ENCODE peak calls at places on chromosome 15, in eight cellular contexts. One of them, this sample, is unnamed. For H3K27me3, the result is how much of the 10 kb centered on the place peaks cover.

GRCh38 chr15:99365232-99365631 is 114.0 kb downstream of the LRRC28 start:
- DNase-seq in psoas muscle: no peak
- DNase-seq in A673: no peak
- DNase-seq in colonic mucosa: no peak
- DNase-seq in stomach: no peak
- DNase-seq in heart left ventricle: no peak
- DNase-seq in PC-3: no peak
- DNase-seq in PC-9: no peak
- DNase-seq in this sample: no peak

GRCh38 chr15:69513986-69514385 is 61.4 kb downstream of the RPLP1 start:
- DNase-seq in A673: no peak
- DNase-seq in stomach: no peak
- DNase-seq in colonic mucosa: no peak
- DNase-seq in heart left ventricle: no peak
- DNase-seq in PC-9: no peak
- DNase-seq in psoas muscle: no peak
- DNase-seq in PC-3: no peak
- DNase-seq in this sample: no peak

GRCh38 chr15:82108489-82109078 is 62.8 kb upstream of the MEX3B start:
- DNase-seq in A673: peak
- DNase-seq in stomach: peak
- DNase-seq in colonic mucosa: peak
- DNase-seq in PC-3: peak
- DNase-seq in heart left ventricle: peak
- DNase-seq in PC-9: peak
- DNase-seq in psoas muscle: peak
- DNase-seq in this sample: no peak

GRCh38 chr15:74135041-74135565 is 4.7 kb downstream of the ISLR2 start:
- DNase-seq in A673: no peak
- DNase-seq in PC-9: no peak
- DNase-seq in colonic mucosa: no peak
- DNase-seq in psoas muscle: no peak
- DNase-seq in heart left ventricle: no peak
- DNase-seq in stomach: no peak
- DNase-seq in PC-3: no peak
- DNase-seq in this sample: no peak

GRCh38 chr15:37907136-37907535 is 27.3 kb upstream of the TMCO5A start:
- DNase-seq in stomach: no peak
- DNase-seq in psoas muscle: no peak
- DNase-seq in PC-9: no peak
- DNase-seq in PC-3: peak
- DNase-seq in A673: peak
- DNase-seq in colonic mucosa: no peak
- DNase-seq in heart left ventricle: no peak
- DNase-seq in this sample: no peak

GRCh38 chr15:88637436-88637835 is 1.4 kb upstream of the ISG20 start:
- DNase-seq in PC-3: no peak
- DNase-seq in heart left ventricle: no peak
- DNase-seq in PC-9: no peak
- DNase-seq in colonic mucosa: no peak
- DNase-seq in psoas muscle: peak
- DNase-seq in A673: no peak
- DNase-seq in stomach: no peak
- DNase-seq in this sample: no peak

GRCh38 chr15:74307827-74308642 is 59.4 kb downstream of the CYP11A1 start:
- DNase-seq in psoas muscle: no peak
- DNase-seq in stomach: peak
- DNase-seq in heart left ventricle: peak
- DNase-seq in PC-3: peak
- DNase-seq in PC-9: peak
- DNase-seq in A673: peak
- DNase-seq in colonic mucosa: peak
- DNase-seq in this sample: no peak

GRCh38 chr15:58165661-58166060 is 27.5 kb downstream of the AQP9 start:
- DNase-seq in PC-9: no peak
- DNase-seq in heart left ventricle: peak
- DNase-seq in colonic mucosa: no peak
- DNase-seq in A673: no peak
- DNase-seq in stomach: peak
- DNase-seq in PC-3: peak
- DNase-seq in psoas muscle: no peak
- DNase-seq in this sample: no peak

GRCh38 chr15:92847841-92848240 is 52.3 kb upstream of the CHD2 start:
- DNase-seq in PC-9: no peak
- DNase-seq in psoas muscle: no peak
- DNase-seq in PC-3: no peak
- DNase-seq in A673: no peak
- DNase-seq in heart left ventricle: no peak
- DNase-seq in colonic mucosa: no peak
- DNase-seq in stomach: no peak
- DNase-seq in this sample: no peak

GRCh38 chr15:92848852-92849598 is 51.1 kb upstream of the CHD2 start:
- DNase-seq in PC-3: no peak
- DNase-seq in psoas muscle: no peak
- DNase-seq in heart left ventricle: no peak
- DNase-seq in colonic mucosa: no peak
- DNase-seq in PC-9: no peak
- DNase-seq in A673: no peak
- DNase-seq in stomach: no peak
- DNase-seq in this sample: no peak

GRCh38 chr15:92848464-92848851 is 51.7 kb upstream of the CHD2 start:
- DNase-seq in stomach: no peak
- DNase-seq in A673: no peak
- DNase-seq in colonic mucosa: no peak
- DNase-seq in PC-3: no peak
- DNase-seq in psoas muscle: no peak
- DNase-seq in PC-9: no peak
- DNase-seq in heart left ventricle: no peak
- DNase-seq in this sample: no peak

DNA sequence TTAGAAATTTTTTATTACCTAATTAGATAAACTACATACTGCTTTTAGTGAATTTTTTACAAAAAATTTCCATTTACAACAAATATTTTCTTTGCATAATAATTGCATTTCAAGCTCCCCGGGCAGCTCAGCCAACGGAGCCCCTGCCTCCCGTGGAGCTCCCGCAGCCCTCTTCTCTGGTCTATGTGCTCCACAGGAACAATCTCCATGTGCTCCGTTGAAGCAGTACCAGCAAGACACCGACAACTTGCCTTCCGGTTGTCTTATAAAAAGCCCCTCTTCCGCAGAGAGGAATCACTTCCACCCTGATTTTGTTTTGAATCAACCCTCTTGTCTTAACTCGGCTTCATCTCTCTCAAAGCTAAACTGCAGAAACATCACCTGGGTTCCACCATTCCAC is 46.9 kb upstream of the CHD2 start:
- DNase-seq in psoas muscle: no peak
- DNase-seq in heart left ventricle: no peak
- DNase-seq in colonic mucosa: no peak
- DNase-seq in stomach: no peak
- DNase-seq in PC-3: no peak
- DNase-seq in PC-9: no peak
- DNase-seq in A673: peak
- DNase-seq in this sample: no peak
- H3K4me3 ChIP-seq in psoas muscle: no peak
- H3K4me3 ChIP-seq in heart left ventricle: no peak
- H3K4me3 ChIP-seq in colonic mucosa: no peak
- H3K4me3 ChIP-seq in stomach: no peak
- H3K4me3 ChIP-seq in PC-3: no peak
- H3K4me3 ChIP-seq in PC-9: no peak
- H3K4me3 ChIP-seq in A673: no peak
- H3K4me3 ChIP-seq in this sample: no peak

GRCh38 chr15:77630956-77631789 is 1.5 kb downstream of the LINGO1 start:
- DNase-seq in colonic mucosa: no peak
- DNase-seq in stomach: no peak
- DNase-seq in PC-9: peak
- DNase-seq in A673: no peak
- DNase-seq in PC-3: no peak
- DNase-seq in psoas muscle: no peak
- DNase-seq in heart left ventricle: no peak
- DNase-seq in this sample: no peak

GRCh38 chr15:77629070-77630030 is 3.4 kb downstream of the LINGO1 start:
- DNase-seq in stomach: no peak
- DNase-seq in A673: no peak
- DNase-seq in heart left ventricle: no peak
- DNase-seq in colonic mucosa: no peak
- DNase-seq in psoas muscle: no peak
- DNase-seq in PC-3: no peak
- DNase-seq in PC-9: no peak
- DNase-seq in this sample: no peak

GRCh38 chr15:77628010-77628409 is 4.7 kb downstream of the LINGO1 start:
- DNase-seq in PC-3: no peak
- DNase-seq in psoas muscle: no peak
- DNase-seq in colonic mucosa: no peak
- DNase-seq in heart left ventricle: no peak
- DNase-seq in A673: no peak
- DNase-seq in stomach: no peak
- DNase-seq in PC-9: no peak
- DNase-seq in this sample: no peak

GRCh38 chr15:77631790-77632551 is 741 bp downstream of the LINGO1 start:
- DNase-seq in PC-9: no peak
- DNase-seq in PC-3: no peak
- DNase-seq in psoas muscle: no peak
- DNase-seq in colonic mucosa: no peak
- DNase-seq in A673: no peak
- DNase-seq in heart left ventricle: no peak
- DNase-seq in stomach: no peak
- DNase-seq in this sample: no peak

DNA sequence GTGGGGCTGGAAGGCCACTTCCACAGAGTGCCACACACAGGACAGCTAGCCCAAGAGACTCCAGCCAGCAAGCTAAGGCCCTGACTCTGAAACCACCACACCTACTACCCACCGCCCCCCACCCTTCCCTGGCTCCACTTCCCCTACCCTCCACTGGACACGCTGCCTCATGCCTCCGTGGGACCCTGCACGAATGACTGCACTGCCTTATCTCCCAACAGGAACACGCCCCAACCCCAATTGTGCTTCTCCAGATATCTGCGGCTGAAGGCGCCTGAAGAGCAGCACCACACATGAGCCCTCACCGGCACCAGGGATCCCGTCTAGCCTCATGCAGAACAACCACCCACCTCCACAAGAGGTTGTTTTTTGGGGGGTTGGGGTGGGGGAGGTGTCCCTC is 2.6 kb downstream of the LINGO1 start:
- DNase-seq in psoas muscle: no peak
- DNase-seq in stomach: no peak
- DNase-seq in PC-3: no peak
- DNase-seq in A673: no peak
- DNase-seq in PC-9: no peak
- DNase-seq in heart left ventricle: no peak
- DNase-seq in colonic mucosa: no peak
- DNase-seq in this sample: no peak
- H3K27me3 ChIP-seq in psoas muscle: under half
- H3K27me3 ChIP-seq in stomach: under half
- H3K27me3 ChIP-seq in PC-3: under half
- H3K27me3 ChIP-seq in A673: under half
- H3K27me3 ChIP-seq in PC-9: half or more
- H3K27me3 ChIP-seq in heart left ventricle: under half
- H3K27me3 ChIP-seq in colonic mucosa: under half
- H3K27me3 ChIP-seq in this sample: under half

GRCh38 chr15:35911052-35911780 is 365.3 kb upstream of the DPH6 start:
- DNase-seq in heart left ventricle: peak
- DNase-seq in colonic mucosa: no peak
- DNase-seq in PC-3: no peak
- DNase-seq in stomach: peak
- DNase-seq in A673: no peak
- DNase-seq in PC-9: no peak
- DNase-seq in psoas muscle: no peak
- DNase-seq in this sample: no peak

GRCh38 chr15:35909414-35909813 is 363.4 kb upstream of the DPH6 start:
- DNase-seq in heart left ventricle: no peak
- DNase-seq in A673: no peak
- DNase-seq in stomach: no peak
- DNase-seq in PC-3: peak
- DNase-seq in colonic mucosa: no peak
- DNase-seq in psoas muscle: no peak
- DNase-seq in PC-9: no peak
- DNase-seq in this sample: no peak

GRCh38 chr15:35914573-35914972 is 368.6 kb upstream of the DPH6 start:
- DNase-seq in A673: no peak
- DNase-seq in PC-3: no peak
- DNase-seq in colonic mucosa: no peak
- DNase-seq in stomach: no peak
- DNase-seq in heart left ventricle: no peak
- DNase-seq in PC-9: no peak
- DNase-seq in psoas muscle: no peak
- DNase-seq in this sample: no peak

GRCh38 chr15:35910227-35910626 is 364.3 kb upstream of the DPH6 start:
- DNase-seq in PC-3: no peak
- DNase-seq in heart left ventricle: no peak
- DNase-seq in A673: no peak
- DNase-seq in PC-9: no peak
- DNase-seq in colonic mucosa: no peak
- DNase-seq in stomach: no peak
- DNase-seq in psoas muscle: no peak
- DNase-seq in this sample: no peak

DNA sequence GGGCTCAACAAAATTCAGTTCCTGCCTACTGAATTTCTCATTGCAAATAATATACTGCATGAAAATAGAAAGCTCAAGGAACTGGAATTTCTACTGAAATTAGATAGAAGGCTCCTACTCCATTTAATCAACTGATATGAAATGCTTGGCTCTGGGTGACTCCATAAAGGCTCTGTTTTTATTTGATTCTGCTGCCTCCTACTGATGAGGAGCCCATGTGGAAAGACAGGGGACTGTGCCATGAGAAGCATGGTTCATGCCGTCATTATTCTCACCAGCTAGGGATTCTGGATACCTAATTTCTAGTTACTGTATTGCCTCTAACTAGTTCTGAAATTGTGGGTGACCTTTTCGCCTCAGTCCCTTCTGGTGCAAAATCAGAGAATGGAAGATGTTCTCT is 366.2 kb upstream of the DPH6 start:
- DNase-seq in A673: peak
- DNase-seq in colonic mucosa: no peak
- DNase-seq in stomach: no peak
- DNase-seq in heart left ventricle: no peak
- DNase-seq in psoas muscle: no peak
- DNase-seq in PC-9: no peak
- DNase-seq in PC-3: peak
- DNase-seq in this sample: no peak
- TF ChIP-seq CTCF in A673: peak
- TF ChIP-seq CTCF in colonic mucosa: no peak
- TF ChIP-seq CTCF in stomach: no peak
- TF ChIP-seq CTCF in heart left ventricle: peak
- TF ChIP-seq CTCF in psoas muscle: peak
- TF ChIP-seq CTCF in PC-9: no peak
- TF ChIP-seq CTCF in PC-3: peak
- TF ChIP-seq CTCF in this sample: no peak

GRCh38 chr15:40238481-40238926 is 359 bp upstream of the PAK6 start:
- DNase-seq in colonic mucosa: no peak
- DNase-seq in PC-3: no peak
- DNase-seq in A673: no peak
- DNase-seq in PC-9: no peak
- DNase-seq in psoas muscle: no peak
- DNase-seq in heart left ventricle: no peak
- DNase-seq in stomach: peak
- DNase-seq in this sample: no peak

GRCh38 chr15:40241305-40242215 is 2.7 kb downstream of the PAK6 start:
- DNase-seq in PC-3: no peak
- DNase-seq in stomach: peak
- DNase-seq in A673: no peak
- DNase-seq in colonic mucosa: no peak
- DNase-seq in PC-9: no peak
- DNase-seq in psoas muscle: no peak
- DNase-seq in heart left ventricle: no peak
- DNase-seq in this sample: no peak

GRCh38 chr15:40238927-40239591 is at the start of gene PAK6:
- DNase-seq in A673: peak
- DNase-seq in psoas muscle: peak
- DNase-seq in colonic mucosa: peak
- DNase-seq in heart left ventricle: no peak
- DNase-seq in stomach: peak
- DNase-seq in PC-3: peak
- DNase-seq in PC-9: peak
- DNase-seq in this sample: no peak

GRCh38 chr15:40240619-40241304 is 1.9 kb downstream of the PAK6 start:
- DNase-seq in heart left ventricle: no peak
- DNase-seq in PC-3: peak
- DNase-seq in A673: no peak
- DNase-seq in PC-9: no peak
- DNase-seq in colonic mucosa: no peak
- DNase-seq in stomach: peak
- DNase-seq in psoas muscle: no peak
- DNase-seq in this sample: no peak

GRCh38 chr15:40239671-40240618 is 1.1 kb downstream of the PAK6 start:
- DNase-seq in PC-3: peak
- DNase-seq in heart left ventricle: no peak
- DNase-seq in psoas muscle: no peak
- DNase-seq in colonic mucosa: no peak
- DNase-seq in stomach: peak
- DNase-seq in PC-9: no peak
- DNase-seq in A673: no peak
- DNase-seq in this sample: no peak
- H3K4me3 ChIP-seq in PC-3: peak
- H3K4me3 ChIP-seq in heart left ventricle: no peak
- H3K4me3 ChIP-seq in psoas muscle: no peak
- H3K4me3 ChIP-seq in colonic mucosa: no peak
- H3K4me3 ChIP-seq in stomach: peak
- H3K4me3 ChIP-seq in PC-9: no peak
- H3K4me3 ChIP-seq in A673: peak
- H3K4me3 ChIP-seq in this sample: no peak

This sample was measured in BJ.